ENCODE peak calls at places on chromosomes 3 and 15, in seven cellular contexts. One of them, this sample, is unnamed. For H3K4me1, the result is how much of the 10 kb centered on the place peaks cover.

GRCh38 chr3:45881031-45882022 is 5.0 kb upstream of the CCR9 start:
- DNase-seq in spleen: no peak
- DNase-seq in heart left ventricle: no peak
- DNase-seq in prostate gland: no peak
- DNase-seq in mesenchymal stem cell: peak
- DNase-seq in stomach: no peak
- DNase-seq in SJSA1: no peak
- DNase-seq in this sample: no peak

GRCh38 chr3:42659451-42660130 is 6.1 kb downstream of the ZBTB47 start:
- DNase-seq in spleen: no peak
- DNase-seq in heart left ventricle: no peak
- DNase-seq in prostate gland: no peak
- DNase-seq in mesenchymal stem cell: no peak
- DNase-seq in stomach: no peak
- DNase-seq in SJSA1: no peak
- DNase-seq in this sample: no peak

GRCh38 chr15:31842532-31843195 is 187.7 kb upstream of the CHRNA7 start:
- DNase-seq in spleen: no peak
- DNase-seq in heart left ventricle: no peak
- DNase-seq in prostate gland: no peak
- DNase-seq in mesenchymal stem cell: no peak
- DNase-seq in stomach: no peak
- DNase-seq in SJSA1: no peak
- DNase-seq in this sample: no peak

GRCh38 chr15:74384566-74385441 is 17.4 kb upstream of the CYP11A1 start:
- DNase-seq in spleen: peak
- DNase-seq in heart left ventricle: peak
- DNase-seq in prostate gland: no peak
- DNase-seq in mesenchymal stem cell: no peak
- DNase-seq in stomach: peak
- DNase-seq in SJSA1: no peak
- DNase-seq in this sample: peak

GRCh38 chr15:47685141-47685870 is 32.0 kb upstream of the SEMA6D start:
- DNase-seq in spleen: no peak
- DNase-seq in heart left ventricle: no peak
- DNase-seq in prostate gland: no peak
- DNase-seq in mesenchymal stem cell: no peak
- DNase-seq in stomach: no peak
- DNase-seq in SJSA1: no peak
- DNase-seq in this sample: no peak

GRCh38 chr3:178342111-178342510 is 194.1 kb upstream of the KCNMB2 start:
- DNase-seq in spleen: no peak
- DNase-seq in heart left ventricle: no peak
- DNase-seq in prostate gland: no peak
- DNase-seq in mesenchymal stem cell: no peak
- DNase-seq in stomach: no peak
- DNase-seq in SJSA1: no peak
- DNase-seq in this sample: no peak

GRCh38 chr15:85763157-85763556 is 31.6 kb downstream of the KLHL25 start:
- DNase-seq in spleen: no peak
- DNase-seq in heart left ventricle: peak
- DNase-seq in prostate gland: no peak
- DNase-seq in mesenchymal stem cell: no peak
- DNase-seq in stomach: no peak
- DNase-seq in SJSA1: peak
- DNase-seq in this sample: no peak

GRCh38 chr3:116388867-116389385 is 56.4 kb downstream of the LSAMP start:
- DNase-seq in spleen: no peak
- DNase-seq in heart left ventricle: no peak
- DNase-seq in prostate gland: no peak
- DNase-seq in mesenchymal stem cell: no peak
- DNase-seq in stomach: no peak
- DNase-seq in SJSA1: no peak
- DNase-seq in this sample: no peak

GRCh38 chr3:111956995-111957736 is 21.7 kb upstream of the ABHD10 start:
- DNase-seq in spleen: no peak
- DNase-seq in heart left ventricle: no peak
- DNase-seq in prostate gland: no peak
- DNase-seq in mesenchymal stem cell: no peak
- DNase-seq in stomach: no peak
- DNase-seq in SJSA1: no peak
- DNase-seq in this sample: no peak
- H3K27ac ChIP-seq in spleen: no peak
- H3K27ac ChIP-seq in heart left ventricle: no peak
- H3K27ac ChIP-seq in prostate gland: no peak
- H3K27ac ChIP-seq in mesenchymal stem cell: no peak
- H3K27ac ChIP-seq in stomach: no peak
- H3K27ac ChIP-seq in SJSA1: no peak
- H3K27ac ChIP-seq in this sample: no peak

GRCh38 chr15:68641376-68641775 is 62.6 kb downstream of the CORO2B start:
- DNase-seq in spleen: peak
- DNase-seq in heart left ventricle: no peak
- DNase-seq in prostate gland: no peak
- DNase-seq in mesenchymal stem cell: no peak
- DNase-seq in stomach: no peak
- DNase-seq in SJSA1: no peak
- DNase-seq in this sample: peak

GRCh38 chr15:68639926-68640600 is 61.3 kb downstream of the CORO2B start:
- DNase-seq in spleen: peak
- DNase-seq in heart left ventricle: no peak
- DNase-seq in prostate gland: no peak
- DNase-seq in mesenchymal stem cell: no peak
- DNase-seq in stomach: no peak
- DNase-seq in SJSA1: no peak
- DNase-seq in this sample: no peak

GRCh38 chr15:68638953-68639500 is 60.2 kb downstream of the CORO2B start:
- DNase-seq in spleen: peak
- DNase-seq in heart left ventricle: no peak
- DNase-seq in prostate gland: no peak
- DNase-seq in mesenchymal stem cell: no peak
- DNase-seq in stomach: no peak
- DNase-seq in SJSA1: no peak
- DNase-seq in this sample: no peak

GRCh38 chr15:68642491-68642845 is 63.7 kb downstream of the CORO2B start:
- DNase-seq in spleen: peak
- DNase-seq in heart left ventricle: no peak
- DNase-seq in prostate gland: no peak
- DNase-seq in mesenchymal stem cell: no peak
- DNase-seq in stomach: no peak
- DNase-seq in SJSA1: no peak
- DNase-seq in this sample: peak

GRCh38 chr15:68640791-68641331 is 62.1 kb downstream of the CORO2B start:
- DNase-seq in spleen: peak
- DNase-seq in heart left ventricle: peak
- DNase-seq in prostate gland: peak
- DNase-seq in mesenchymal stem cell: no peak
- DNase-seq in stomach: no peak
- DNase-seq in SJSA1: no peak
- DNase-seq in this sample: peak
- H3K4me1 ChIP-seq in spleen: under half
- H3K4me1 ChIP-seq in heart left ventricle: under half
- H3K4me1 ChIP-seq in prostate gland: under half
- H3K4me1 ChIP-seq in mesenchymal stem cell: under half
- H3K4me1 ChIP-seq in stomach: under half
- H3K4me1 ChIP-seq in SJSA1: under half
- H3K4me1 ChIP-seq in this sample: under half

GRCh38 chr3:179449621-179450020 is 1.6 kb downstream of the GNB4 start:
- DNase-seq in spleen: no peak
- DNase-seq in heart left ventricle: no peak
- DNase-seq in prostate gland: no peak
- DNase-seq in mesenchymal stem cell: no peak
- DNase-seq in stomach: no peak
- DNase-seq in SJSA1: no peak
- DNase-seq in this sample: no peak

GRCh38 chr3:179451335-179452165 is at the start of gene GNB4:
- DNase-seq in spleen: peak
- DNase-seq in heart left ventricle: peak
- DNase-seq in prostate gland: peak
- DNase-seq in mesenchymal stem cell: peak
- DNase-seq in stomach: peak
- DNase-seq in SJSA1: peak
- DNase-seq in this sample: peak

GRCh38 chr3:179452166-179452544 is 885 bp upstream of the GNB4 start:
- DNase-seq in spleen: no peak
- DNase-seq in heart left ventricle: no peak
- DNase-seq in prostate gland: no peak
- DNase-seq in mesenchymal stem cell: peak
- DNase-seq in stomach: no peak
- DNase-seq in SJSA1: no peak
- DNase-seq in this sample: no peak

GRCh38 chr3:179450901-179451334 is 352 bp downstream of the GNB4 start:
- DNase-seq in spleen: no peak
- DNase-seq in heart left ventricle: no peak
- DNase-seq in prostate gland: peak
- DNase-seq in mesenchymal stem cell: peak
- DNase-seq in stomach: no peak
- DNase-seq in SJSA1: peak
- DNase-seq in this sample: no peak

DNA sequence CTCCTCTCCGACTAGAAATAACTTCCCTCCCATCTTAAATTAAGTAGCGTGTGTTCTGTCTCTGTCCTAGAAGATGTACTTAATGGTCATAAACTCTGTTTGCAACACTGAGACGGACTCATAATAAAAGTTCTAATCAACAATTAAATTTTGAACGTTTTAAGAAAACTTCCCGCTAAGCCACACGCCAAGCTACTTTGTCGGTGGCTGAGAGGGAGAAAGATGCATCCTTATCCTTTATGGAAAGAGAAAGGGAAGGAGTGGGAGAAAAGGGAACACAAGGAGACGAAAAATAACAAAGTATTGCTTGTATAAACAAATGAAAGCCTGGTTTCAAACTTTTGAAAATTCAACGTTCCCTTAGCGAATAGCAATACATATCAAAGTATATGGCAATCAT is 949 bp downstream of the GNB4 start:
- DNase-seq in spleen: no peak
- DNase-seq in heart left ventricle: no peak
- DNase-seq in prostate gland: no peak
- DNase-seq in mesenchymal stem cell: peak
- DNase-seq in stomach: no peak
- DNase-seq in SJSA1: no peak
- DNase-seq in this sample: no peak
- H3K4me3 ChIP-seq in spleen: peak
- H3K4me3 ChIP-seq in heart left ventricle: peak
- H3K4me3 ChIP-seq in prostate gland: peak
- H3K4me3 ChIP-seq in mesenchymal stem cell: no peak
- H3K4me3 ChIP-seq in stomach: peak
- H3K4me3 ChIP-seq in SJSA1: peak
- H3K4me3 ChIP-seq in this sample: peak

GRCh38 chr3:142984255-142984654 is 17.1 kb upstream of the U2SURP start:
- DNase-seq in spleen: no peak
- DNase-seq in heart left ventricle: no peak
- DNase-seq in prostate gland: no peak
- DNase-seq in mesenchymal stem cell: no peak
- DNase-seq in stomach: no peak
- DNase-seq in SJSA1: no peak
- DNase-seq in this sample: no peak

GRCh38 chr3:142977399-142977728 is 13.9 kb upstream of the PAQR9 start:
- DNase-seq in spleen: no peak
- DNase-seq in heart left ventricle: no peak
- DNase-seq in prostate gland: no peak
- DNase-seq in mesenchymal stem cell: no peak
- DNase-seq in stomach: no peak
- DNase-seq in SJSA1: no peak
- DNase-seq in this sample: no peak

GRCh38 chr3:142981901-142982773 is 18.7 kb upstream of the PAQR9 start:
- DNase-seq in spleen: no peak
- DNase-seq in heart left ventricle: no peak
- DNase-seq in prostate gland: no peak
- DNase-seq in mesenchymal stem cell: no peak
- DNase-seq in stomach: no peak
- DNase-seq in SJSA1: no peak
- DNase-seq in this sample: no peak

GRCh38 chr3:142983318-142983717 is 18.1 kb upstream of the U2SURP start:
- DNase-seq in spleen: no peak
- DNase-seq in heart left ventricle: no peak
- DNase-seq in prostate gland: no peak
- DNase-seq in mesenchymal stem cell: no peak
- DNase-seq in stomach: no peak
- DNase-seq in SJSA1: no peak
- DNase-seq in this sample: no peak

DNA sequence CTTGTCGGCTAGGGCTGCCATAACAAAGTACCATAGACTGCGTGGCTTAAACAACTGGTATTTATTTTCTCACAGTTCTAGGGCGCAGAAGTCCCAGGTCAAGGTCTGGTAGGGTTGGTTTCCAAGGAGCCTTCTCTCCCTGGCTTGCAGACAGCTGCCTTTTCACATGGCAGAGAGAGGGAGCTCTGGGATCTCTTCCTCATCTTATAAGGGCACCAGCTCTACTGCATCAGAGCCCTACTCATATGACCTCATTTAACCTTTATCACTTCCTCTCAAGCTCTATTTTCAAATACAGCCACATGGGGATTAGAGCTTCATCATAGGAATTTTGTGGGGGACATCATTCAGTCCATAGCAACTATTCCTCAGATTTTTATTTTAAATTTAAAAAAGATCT is 17.6 kb upstream of the PAQR9 start:
- DNase-seq in spleen: no peak
- DNase-seq in heart left ventricle: no peak
- DNase-seq in prostate gland: no peak
- DNase-seq in mesenchymal stem cell: no peak
- DNase-seq in stomach: no peak
- DNase-seq in SJSA1: no peak
- DNase-seq in this sample: no peak
- H3K27ac ChIP-seq in spleen: no peak
- H3K27ac ChIP-seq in heart left ventricle: no peak
- H3K27ac ChIP-seq in prostate gland: no peak
- H3K27ac ChIP-seq in mesenchymal stem cell: no peak
- H3K27ac ChIP-seq in stomach: no peak
- H3K27ac ChIP-seq in SJSA1: no peak
- H3K27ac ChIP-seq in this sample: no peak

DNA sequence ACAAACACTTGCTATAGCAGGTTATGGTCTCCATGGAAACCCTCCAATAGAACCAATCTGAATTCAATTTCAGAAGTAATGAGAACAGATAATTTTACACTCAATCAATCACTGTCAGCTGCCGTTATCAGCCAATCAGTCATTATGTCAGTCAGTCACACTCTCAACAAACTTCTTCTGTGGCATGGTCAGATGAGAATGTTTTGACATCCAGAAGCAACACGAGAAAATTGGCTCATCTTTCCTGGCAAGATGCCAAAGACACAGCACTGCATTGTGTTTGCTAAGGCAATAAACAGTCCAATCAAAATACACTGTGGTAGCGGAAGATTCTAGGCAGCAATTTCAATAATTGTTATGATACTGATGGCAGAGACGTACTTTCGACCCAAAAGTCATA is 190.7 kb downstream of the RORA start:
- DNase-seq in spleen: no peak
- DNase-seq in heart left ventricle: no peak
- DNase-seq in prostate gland: no peak
- DNase-seq in mesenchymal stem cell: peak
- DNase-seq in stomach: no peak
- DNase-seq in SJSA1: no peak
- DNase-seq in this sample: no peak
- H3K4me1 ChIP-seq in spleen: under half
- H3K4me1 ChIP-seq in heart left ventricle: under half
- H3K4me1 ChIP-seq in prostate gland: under half
- H3K4me1 ChIP-seq in mesenchymal stem cell: under half
- H3K4me1 ChIP-seq in stomach: under half
- H3K4me1 ChIP-seq in SJSA1: under half
- H3K4me1 ChIP-seq in this sample: under half